ENCODE peak calls at places on chromosome 7, in nine cellular contexts. A, N, E, M, G, T, U, S and R are unnamed samples.

GRCh38 chr7:93148135-93148534 is at the start of gene SAMD9L:
- DNase-seq in A (no peak), N (no peak), E (no peak), M (no peak), G (no peak), T (no peak), U (peak), S (no peak), R (peak)

GRCh38 chr7:22723171-22723601 is 3.8 kb upstream of the IL6 start:
- DNase-seq in A (peak), N (no peak), E (peak), M (peak), G (no peak), T (no peak), U (no peak), S (peak), R (peak)

GRCh38 chr7:157584420-157584819 is 247.6 kb downstream of the DNAJB6 start:
- DNase-seq in A (no peak), N (no peak), E (no peak), M (no peak), G (no peak), T (no peak), U (no peak), S (peak), R (no peak)

GRCh38 chr7:148620749-148621372 is 30.3 kb downstream of the C7orf33 start:
- DNase-seq in A (no peak), N (no peak), E (no peak), M (no peak), G (no peak), T (no peak), U (no peak), S (no peak), R (peak)

GRCh38 chr7:106543221-106543757 is 117.7 kb downstream of the CCDC71L start:
- DNase-seq in A (no peak), N (no peak), E (no peak), M (no peak), G (no peak), T (no peak), U (no peak), S (no peak), R (no peak)

GRCh38 chr7:97580205-97580604 is 151.7 kb upstream of the TAC1 start:
- DNase-seq in A (no peak), N (no peak), E (no peak), M (no peak), G (no peak), T (no peak), U (no peak), S (no peak), R (no peak)

GRCh38 chr7:46747222-46747621 is 826.1 kb upstream of the IGFBP3 start:
- DNase-seq in A (no peak), N (no peak), E (no peak), M (no peak), G (no peak), T (no peak), U (peak), S (no peak), R (peak)

GRCh38 chr7:143205560-143206293 is 16.1 kb upstream of the TAS2R40 start:
- DNase-seq in A (peak), N (peak), E (no peak), M (no peak), G (no peak), T (no peak), U (peak), S (no peak), R (peak)

GRCh38 chr7:135236727-135237126 is 3.1 kb downstream of the STRA8 start:
- DNase-seq in A (no peak), N (no peak), E (no peak), M (no peak), G (no peak), T (no peak), U (no peak), S (no peak), R (no peak)

GRCh38 chr7:66952343-66953043 is 31.5 kb downstream of the TMEM248 start:
- DNase-seq in A (no peak), N (no peak), E (no peak), M (peak), G (no peak), T (no peak), U (peak), S (no peak), R (peak)

GRCh38 chr7:17370901-17371550 is 72.6 kb downstream of the AHR start:
- DNase-seq in A (no peak), N (no peak), E (no peak), M (no peak), G (no peak), T (no peak), U (peak), S (no peak), R (peak)

GRCh38 chr7:142584765-142585164 is 164.5 kb upstream of the PRSS1 start:
- DNase-seq in A (no peak), N (no peak), E (no peak), M (no peak), G (no peak), T (no peak), U (peak), S (no peak), R (peak)

GRCh38 chr7:84258628-84259027 is 64.0 kb upstream of the SEMA3A start:
- DNase-seq in A (no peak), N (no peak), E (no peak), M (no peak), G (no peak), T (no peak), U (peak), S (no peak), R (peak)

GRCh38 chr7:29987821-29988317 is 1.7 kb downstream of the SCRN1 start:
- DNase-seq in A (no peak), N (no peak), E (no peak), M (peak), G (no peak), T (no peak), U (peak), S (no peak), R (peak)

GRCh38 chr7:141598408-141598807 is 47.2 kb downstream of the AGK start:
- DNase-seq in A (no peak), N (no peak), E (no peak), M (no peak), G (no peak), T (no peak), U (no peak), S (no peak), R (no peak)

GRCh38 chr7:139958599-139959380 is 104.0 kb downstream of the PARP12 start:
- DNase-seq in A (no peak), N (no peak), E (no peak), M (no peak), G (no peak), T (no peak), U (peak), S (no peak), R (no peak)